ENCODE peak calls at places on chromosomes 5 and 9, in seven cellular contexts. One of them, this sample, is unnamed.

GRCh38 chr9:134651226-134651905 is 9.8 kb downstream of the COL5A1 start:
- DNase-seq in GM12891: no peak
- DNase-seq in HepG2: no peak
- DNase-seq in SK-N-SH: no peak
- DNase-seq in K562: no peak
- DNase-seq in GM12878: no peak
- DNase-seq in H1: no peak
- DNase-seq in this sample: no peak

GRCh38 chr5:135382131-135382530 is 16.9 kb downstream of the MACROH2A1 start:
- DNase-seq in GM12891: no peak
- DNase-seq in HepG2: no peak
- DNase-seq in SK-N-SH: no peak
- DNase-seq in K562: peak
- DNase-seq in GM12878: no peak
- DNase-seq in H1: no peak
- DNase-seq in this sample: no peak

GRCh38 chr5:158050401-158050800 is 191.5 kb upstream of the CLINT1 start:
- DNase-seq in GM12891: no peak
- DNase-seq in HepG2: no peak
- DNase-seq in SK-N-SH: no peak
- DNase-seq in K562: no peak
- DNase-seq in GM12878: no peak
- DNase-seq in H1: no peak
- DNase-seq in this sample: no peak

GRCh38 chr5:177111720-177112394 is 21.7 kb upstream of the NSD1 start:
- DNase-seq in GM12891: peak
- DNase-seq in HepG2: peak
- DNase-seq in SK-N-SH: peak
- DNase-seq in K562: peak
- DNase-seq in GM12878: no peak
- DNase-seq in H1: peak
- DNase-seq in this sample: peak

GRCh38 chr9:97128919-97129318 is 90.0 kb upstream of the CTSV start:
- DNase-seq in GM12891: no peak
- DNase-seq in HepG2: no peak
- DNase-seq in SK-N-SH: no peak
- DNase-seq in K562: no peak
- DNase-seq in GM12878: no peak
- DNase-seq in H1: no peak
- DNase-seq in this sample: no peak

GRCh38 chr9:127208416-127208815 is 56.2 kb upstream of the GARNL3 start:
- DNase-seq in GM12891: no peak
- DNase-seq in HepG2: no peak
- DNase-seq in SK-N-SH: no peak
- DNase-seq in K562: no peak
- DNase-seq in GM12878: no peak
- DNase-seq in H1: no peak
- DNase-seq in this sample: no peak

GRCh38 chr5:77208507-77209163 is 1.8 kb upstream of the PDE8B start:
- DNase-seq in GM12891: no peak
- DNase-seq in HepG2: no peak
- DNase-seq in SK-N-SH: no peak
- DNase-seq in K562: no peak
- DNase-seq in GM12878: no peak
- DNase-seq in H1: no peak
- DNase-seq in this sample: no peak

GRCh38 chr5:107887587-107887986 is 216.8 kb upstream of the EFNA5 start:
- DNase-seq in GM12891: no peak
- DNase-seq in HepG2: no peak
- DNase-seq in SK-N-SH: no peak
- DNase-seq in K562: no peak
- DNase-seq in GM12878: no peak
- DNase-seq in H1: no peak
- DNase-seq in this sample: no peak

GRCh38 chr5:52947851-52948250 is 41.3 kb upstream of the ITGA2 start:
- DNase-seq in GM12891: no peak
- DNase-seq in HepG2: no peak
- DNase-seq in SK-N-SH: no peak
- DNase-seq in K562: no peak
- DNase-seq in GM12878: no peak
- DNase-seq in H1: no peak
- DNase-seq in this sample: no peak

GRCh38 chr9:36623280-36623679 is 50.6 kb downstream of the MELK start:
- DNase-seq in GM12891: no peak
- DNase-seq in HepG2: no peak
- DNase-seq in SK-N-SH: no peak
- DNase-seq in K562: no peak
- DNase-seq in GM12878: no peak
- DNase-seq in H1: no peak
- DNase-seq in this sample: no peak

GRCh38 chr9:5835808-5836207 is 2.9 kb upstream of the ERMP1 start:
- DNase-seq in GM12891: no peak
- DNase-seq in HepG2: no peak
- DNase-seq in SK-N-SH: no peak
- DNase-seq in K562: no peak
- DNase-seq in GM12878: no peak
- DNase-seq in H1: no peak
- DNase-seq in this sample: no peak

GRCh38 chr5:77095189-77095588 is 8.1 kb upstream of the ZBED3 start:
- DNase-seq in GM12891: no peak
- DNase-seq in HepG2: no peak
- DNase-seq in SK-N-SH: no peak
- DNase-seq in K562: no peak
- DNase-seq in GM12878: no peak
- DNase-seq in H1: no peak
- DNase-seq in this sample: no peak

GRCh38 chr5:110790673-110791072 is 51.9 kb downstream of the SLC25A46 start:
- DNase-seq in GM12891: no peak
- DNase-seq in HepG2: no peak
- DNase-seq in SK-N-SH: peak
- DNase-seq in K562: no peak
- DNase-seq in GM12878: no peak
- DNase-seq in H1: no peak
- DNase-seq in this sample: no peak

GRCh38 chr5:16593013-16593412 is 23.8 kb downstream of the RETREG1 start:
- DNase-seq in GM12891: no peak
- DNase-seq in HepG2: no peak
- DNase-seq in SK-N-SH: no peak
- DNase-seq in K562: no peak
- DNase-seq in GM12878: no peak
- DNase-seq in H1: no peak
- DNase-seq in this sample: no peak

GRCh38 chr9:92728831-92729734 is 35.5 kb downstream of the BICD2 start:
- DNase-seq in GM12891: peak
- DNase-seq in HepG2: peak
- DNase-seq in SK-N-SH: peak
- DNase-seq in K562: peak
- DNase-seq in GM12878: no peak
- DNase-seq in H1: peak
- DNase-seq in this sample: peak

GRCh38 chr9:33431420-33431819 is 16.0 kb downstream of the AQP3 start:
- DNase-seq in GM12891: no peak
- DNase-seq in HepG2: no peak
- DNase-seq in SK-N-SH: no peak
- DNase-seq in K562: no peak
- DNase-seq in GM12878: no peak
- DNase-seq in H1: no peak
- DNase-seq in this sample: no peak

DNA sequence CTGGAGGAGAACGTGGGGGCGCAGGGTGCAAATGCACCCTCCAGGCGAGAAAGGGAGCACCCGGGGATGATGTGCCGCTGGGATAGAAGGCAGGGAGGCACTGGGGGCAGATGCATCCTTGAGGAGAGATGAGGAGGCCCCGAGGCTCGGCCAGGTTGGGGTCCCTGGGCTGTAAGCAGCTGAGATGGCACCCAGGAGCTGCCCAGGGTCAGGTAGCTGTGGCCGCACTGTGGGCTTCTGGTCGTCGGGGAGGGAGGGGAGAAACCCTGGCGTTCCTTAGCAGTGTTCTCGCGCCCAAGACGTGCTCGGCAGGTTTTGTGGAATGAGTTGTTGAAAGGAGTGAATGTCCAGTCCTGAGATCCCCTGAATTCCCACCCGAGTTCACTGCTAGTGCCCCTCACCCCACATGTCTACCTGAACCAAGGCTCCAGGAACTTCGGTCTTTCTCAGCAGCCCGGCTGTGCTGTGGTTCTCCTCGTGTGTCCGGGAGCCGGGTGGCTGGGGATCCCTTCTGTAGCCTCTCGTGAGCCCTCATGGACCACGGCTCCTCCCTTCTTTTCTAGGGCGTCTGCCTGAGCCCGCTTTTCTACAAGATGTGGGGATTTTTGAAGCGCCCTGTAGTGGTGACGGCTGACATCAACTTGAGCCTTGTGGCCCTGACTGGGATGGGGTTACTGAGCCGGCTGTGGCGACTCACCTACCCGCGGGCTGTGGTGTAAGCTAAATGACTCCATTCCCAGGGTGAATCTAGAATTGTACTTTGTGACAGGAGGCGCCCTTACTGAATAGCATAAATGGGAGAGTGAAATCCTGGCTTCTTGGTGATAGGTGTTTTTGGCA is 1.1 kb downstream of the POMT1 start:
- DNase-seq in GM12891: no peak
- DNase-seq in HepG2: peak
- DNase-seq in SK-N-SH: peak
- DNase-seq in K562: peak
- DNase-seq in GM12878: no peak
- DNase-seq in H1: peak
- DNase-seq in this sample: peak
- TF ChIP-seq TAF1 in GM12891: no peak
- TF ChIP-seq TAF1 in HepG2: no peak
- TF ChIP-seq TAF1 in SK-N-SH: no peak
- TF ChIP-seq TAF1 in K562: no peak
- TF ChIP-seq TAF1 in GM12878: no peak
- TF ChIP-seq TAF1 in H1: no peak
- TF ChIP-seq TAF1 in this sample: no peak

GRCh38 chr9:114461468-114461867 is 43.8 kb downstream of the WHRN start:
- DNase-seq in GM12891: no peak
- DNase-seq in HepG2: no peak
- DNase-seq in SK-N-SH: no peak
- DNase-seq in K562: no peak
- DNase-seq in GM12878: no peak
- DNase-seq in H1: no peak
- DNase-seq in this sample: no peak
- TF ChIP-seq TAF1 in GM12891: no peak
- TF ChIP-seq TAF1 in HepG2: no peak
- TF ChIP-seq TAF1 in SK-N-SH: no peak
- TF ChIP-seq TAF1 in K562: no peak
- TF ChIP-seq TAF1 in GM12878: no peak
- TF ChIP-seq TAF1 in H1: no peak
- TF ChIP-seq TAF1 in this sample: no peak

GRCh38 chr5:133675376-133676154 is 63.2 kb upstream of the FSTL4 start:
- DNase-seq in GM12891: no peak
- DNase-seq in HepG2: no peak
- DNase-seq in SK-N-SH: no peak
- DNase-seq in K562: no peak
- DNase-seq in GM12878: no peak
- DNase-seq in H1: no peak
- DNase-seq in this sample: no peak
- TF ChIP-seq TAF1 in GM12891: no peak
- TF ChIP-seq TAF1 in HepG2: no peak
- TF ChIP-seq TAF1 in SK-N-SH: no peak
- TF ChIP-seq TAF1 in K562: no peak
- TF ChIP-seq TAF1 in GM12878: no peak
- TF ChIP-seq TAF1 in H1: no peak
- TF ChIP-seq TAF1 in this sample: no peak

GRCh38 chr9:84697494-84698114 is 28.1 kb downstream of the NTRK2 start:
- DNase-seq in GM12891: peak
- DNase-seq in HepG2: peak
- DNase-seq in SK-N-SH: peak
- DNase-seq in K562: peak
- DNase-seq in GM12878: no peak
- DNase-seq in H1: peak
- DNase-seq in this sample: peak
- TF ChIP-seq TAF1 in GM12891: no peak
- TF ChIP-seq TAF1 in HepG2: no peak
- TF ChIP-seq TAF1 in SK-N-SH: no peak
- TF ChIP-seq TAF1 in K562: no peak
- TF ChIP-seq TAF1 in GM12878: no peak
- TF ChIP-seq TAF1 in H1: no peak
- TF ChIP-seq TAF1 in this sample: no peak

GRCh38 chr5:151051066-151051930 is 29.5 kb downstream of the TNIP1 start:
- DNase-seq in GM12891: peak
- DNase-seq in HepG2: peak
- DNase-seq in SK-N-SH: peak
- DNase-seq in K562: peak
- DNase-seq in GM12878: peak
- DNase-seq in H1: peak
- DNase-seq in this sample: peak
- TF ChIP-seq TAF1 in GM12891: no peak
- TF ChIP-seq TAF1 in HepG2: no peak
- TF ChIP-seq TAF1 in SK-N-SH: no peak
- TF ChIP-seq TAF1 in K562: no peak
- TF ChIP-seq TAF1 in GM12878: no peak
- TF ChIP-seq TAF1 in H1: no peak
- TF ChIP-seq TAF1 in this sample: no peak